ENCODE peak calls at places on chromosomes 7 and 10, in eight cellular contexts. B is brain microvascular endothelial cell, O is transverse colon, V is coronary artery, F is HFF-Myc, R is colonic mucosa, J is uterus, Z is osteocyte. N is an unnamed sample.
A peak's percentile ranks its signal among the peaks of the same experiment; 100 is the strongest.

GRCh38 chr10:5528989-5529701 is 4.4 kb downstream of the CALML3 start:
- DNase-seq in B (no peak), O (peak; percentile 4), V (peak; percentile 68), F (no peak), R (no peak), J (no peak), Z (no peak), N (no peak)

GRCh38 chr10:79274279-79275104 is 72.8 kb upstream of the PPIF start:
- DNase-seq in B (no peak), O (peak; percentile 64), V (peak; percentile 97), F (no peak), R (peak; percentile 64), J (peak; percentile 75), Z (no peak), N (no peak)

GRCh38 chr10:3531670-3532069 is 253.3 kb downstream of the KLF6 start:
- DNase-seq in B (no peak), O (no peak), V (no peak), F (no peak), R (no peak), J (no peak), Z (no peak), N (no peak)

GRCh38 chr7:5417106-5418071 is 6.2 kb downstream of the TNRC18 start:
- DNase-seq in B (no peak), O (no peak), V (no peak), F (no peak), R (peak; percentile 36), J (no peak), Z (no peak), N (no peak)

GRCh38 chr10:104333037-104333727 is 5.1 kb downstream of the ITPRIP start:
- DNase-seq in B (no peak), O (no peak), V (peak; percentile 63), F (no peak), R (peak; percentile 17), J (no peak), Z (no peak), N (no peak)

GRCh38 chr10:131121511-131122035 is 189.9 kb downstream of the TCERG1L start:
- DNase-seq in B (no peak), O (no peak), V (no peak), F (no peak), R (no peak), J (no peak), Z (no peak), N (no peak)

GRCh38 chr7:143216151-143216550 is 5.7 kb upstream of the TAS2R40 start:
- DNase-seq in B (peak; percentile 83), O (no peak), V (no peak), F (no peak), R (no peak), J (no peak), Z (no peak), N (no peak)

GRCh38 chr10:117411440-117412428 is 36.5 kb upstream of the PDZD8 start:
- DNase-seq in B (no peak), O (no peak), V (no peak), F (no peak), R (no peak), J (no peak), Z (no peak), N (no peak)

GRCh38 chr7:16970732-16971495 is 89.1 kb upstream of the AGR3 start:
- DNase-seq in B (no peak), O (no peak), V (no peak), F (no peak), R (no peak), J (no peak), Z (no peak), N (no peak)

GRCh38 chr7:4659551-4660286 is 22.4 kb upstream of the FOXK1 start:
- DNase-seq in B (no peak), O (no peak), V (no peak), F (no peak), R (no peak), J (no peak), Z (no peak), N (no peak)

GRCh38 chr10:9238041-9238440 is 1183.6 kb downstream of the GATA3 start:
- DNase-seq in B (no peak), O (no peak), V (no peak), F (no peak), R (no peak), J (no peak), Z (no peak), N (no peak)

GRCh38 chr7:44539669-44540516 is 1.2 kb downstream of the NPC1L1 start:
- DNase-seq in B (no peak), O (no peak), V (no peak), F (no peak), R (no peak), J (no peak), Z (no peak), N (peak; percentile 11)

GRCh38 chr10:132735923-132736391 is 50.0 kb downstream of the NKX6-2 start:
- DNase-seq in B (no peak), O (no peak), V (no peak), F (no peak), R (no peak), J (no peak), Z (no peak), N (no peak)

GRCh38 chr10:43196131-43196980 is 58.1 kb downstream of the CSGALNACT2 start:
- DNase-seq in B (no peak), O (no peak), V (no peak), F (no peak), R (no peak), J (peak; percentile 6), Z (no peak), N (peak; percentile 13)

GRCh38 chr10:43198682-43199005 is 60.4 kb downstream of the CSGALNACT2 start:
- DNase-seq in B (no peak), O (no peak), V (no peak), F (no peak), R (no peak), J (no peak), Z (no peak), N (no peak)

GRCh38 chr10:43199088-43199683 is 60.9 kb downstream of the CSGALNACT2 start:
- DNase-seq in B (no peak), O (no peak), V (no peak), F (no peak), R (no peak), J (peak; percentile 4), Z (no peak), N (no peak)

GRCh38 chr10:43196981-43197833 is 59.0 kb downstream of the CSGALNACT2 start:
- DNase-seq in B (no peak), O (no peak), V (peak; percentile 60), F (no peak), R (no peak), J (peak; percentile 6), Z (no peak), N (peak; percentile 11)

GRCh38 chr10:43197834-43198681 is 59.8 kb downstream of the CSGALNACT2 start:
- DNase-seq in B (peak; percentile 16), O (no peak), V (no peak), F (no peak), R (no peak), J (peak; percentile 6), Z (no peak), N (no peak)
- TF ChIP-seq CTCF in B (peak; percentile 68), O (no peak), V (no peak), F (peak; percentile 61), R (peak; percentile 17), J (no peak), Z (peak; percentile 13), N (no peak)

GRCh38 chr7:54827719-54828118 is 68.7 kb upstream of the SEC61G start:
- DNase-seq in B (no peak), O (no peak), V (no peak), F (no peak), R (no peak), J (no peak), Z (no peak), N (no peak)

GRCh38 chr7:54831046-54831643 is 72.1 kb upstream of the SEC61G start:
- DNase-seq in B (no peak), O (no peak), V (no peak), F (no peak), R (no peak), J (no peak), Z (no peak), N (no peak)

GRCh38 chr7:54823776-54824175 is 64.8 kb upstream of the SEC61G start:
- DNase-seq in B (no peak), O (peak; percentile 17), V (no peak), F (no peak), R (no peak), J (no peak), Z (no peak), N (no peak)

GRCh38 chr7:54824655-54825054 is 65.6 kb upstream of the SEC61G start:
- DNase-seq in B (no peak), O (no peak), V (no peak), F (no peak), R (no peak), J (no peak), Z (no peak), N (no peak)

DNA sequence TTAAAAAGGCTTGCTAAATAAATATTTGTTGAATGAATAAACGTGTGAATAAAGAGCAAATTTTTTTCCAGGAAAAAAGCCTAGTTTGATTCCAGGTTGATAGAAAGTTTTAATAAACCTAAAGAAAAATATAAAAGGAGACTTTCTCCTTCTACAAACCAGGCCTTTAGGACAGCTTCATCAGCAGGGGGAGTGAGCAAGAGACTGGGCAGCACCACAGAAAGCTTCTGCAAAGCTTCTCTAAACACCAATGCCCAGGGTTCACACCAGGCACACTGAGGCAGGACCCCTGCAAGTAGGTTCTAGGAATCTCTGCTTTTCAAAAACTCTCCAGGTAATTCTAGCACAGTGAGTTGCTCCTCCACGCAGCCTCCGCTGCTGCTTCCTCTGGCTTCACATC is 66.4 kb upstream of the SEC61G start:
- DNase-seq in B (no peak), O (no peak), V (no peak), F (no peak), R (no peak), J (no peak), Z (no peak), N (no peak)
- TF ChIP-seq CTCF in B (no peak), O (no peak), V (no peak), F (no peak), R (no peak), J (no peak), Z (no peak), N (no peak)

GRCh38 chr7:73865738-73866445 is 4.9 kb downstream of the TMEM270 start:
- DNase-seq in B (peak; percentile 59), O (peak; percentile 37), V (no peak), F (no peak), R (no peak), J (peak; percentile 55), Z (no peak), N (peak; percentile 50)
- TF ChIP-seq CTCF in B (peak; percentile 82), O (peak; percentile 50), V (peak; percentile 43), F (peak; percentile 77), R (peak; percentile 49), J (peak; percentile 64), Z (peak; percentile 78), N (peak; percentile 61)

DNA sequence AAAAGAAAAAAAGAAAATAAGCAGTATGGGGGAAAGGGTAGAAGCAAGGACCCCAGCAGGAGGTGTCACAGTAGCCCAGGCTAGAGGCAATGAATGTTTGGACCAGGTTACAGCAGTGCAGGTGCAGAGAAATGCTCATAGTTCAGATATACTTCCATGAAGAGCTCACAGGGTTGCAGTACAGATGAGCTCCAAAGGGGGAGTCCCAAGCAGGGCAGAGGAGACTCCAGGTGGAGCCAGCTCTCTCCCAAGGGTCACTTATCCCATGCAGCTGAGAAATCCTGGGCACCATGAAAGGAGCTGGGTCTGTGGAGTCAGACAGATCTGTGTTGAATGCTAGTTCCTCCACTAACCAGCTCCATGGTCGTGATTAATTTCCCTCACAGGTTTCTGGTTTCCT is 174.9 kb downstream of the C7orf25 start:
- DNase-seq in B (no peak), O (no peak), V (no peak), F (no peak), R (no peak), J (no peak), Z (no peak), N (no peak)
- TF ChIP-seq CTCF in B (peak; percentile 53), O (no peak), V (no peak), F (peak; percentile 9), R (no peak), J (no peak), Z (no peak), N (no peak)

GRCh38 chr7:77989981-77990566 is 191.5 kb downstream of the PHTF2 start:
- DNase-seq in B (no peak), O (peak; percentile 80), V (no peak), F (no peak), R (peak; percentile 83), J (no peak), Z (no peak), N (no peak)
- TF ChIP-seq CTCF in B (peak; percentile 16), O (peak; percentile 22), V (no peak), F (peak; percentile 6), R (no peak), J (no peak), Z (no peak), N (peak; percentile 25)

N was measured in GM10248.